ENCODE peak calls at places on chromosomes 4 and X, in five cellular contexts. One of them, this sample, is unnamed.

GRCh38 chrX:72046447-72046846 is 85.3 kb downstream of the RTL5 start:
- DNase-seq in substantia nigra: no peak
- DNase-seq in smooth muscle cell of the brain vasculature: no peak
- DNase-seq in brain pericyte: no peak
- DNase-seq in hippocampal formation: no peak
- DNase-seq in this sample: no peak

GRCh38 chr4:148044889-148045352 is 313.0 kb downstream of the ARHGAP10 start:
- DNase-seq in substantia nigra: no peak
- DNase-seq in smooth muscle cell of the brain vasculature: no peak
- DNase-seq in brain pericyte: no peak
- DNase-seq in hippocampal formation: no peak
- DNase-seq in this sample: peak

GRCh38 chr4:109998867-109999303 is 86.2 kb downstream of the EGF start:
- DNase-seq in substantia nigra: peak
- DNase-seq in smooth muscle cell of the brain vasculature: peak
- DNase-seq in brain pericyte: no peak
- DNase-seq in hippocampal formation: no peak
- DNase-seq in this sample: peak

GRCh38 chrX:136780738-136781137 is at the start of gene ARHGEF6:
- DNase-seq in substantia nigra: no peak
- DNase-seq in smooth muscle cell of the brain vasculature: no peak
- DNase-seq in brain pericyte: no peak
- DNase-seq in hippocampal formation: no peak
- DNase-seq in this sample: no peak

GRCh38 chr4:1048781-1049590 is 37.6 kb downstream of the FGFRL1 start:
- DNase-seq in substantia nigra: no peak
- DNase-seq in smooth muscle cell of the brain vasculature: no peak
- DNase-seq in brain pericyte: no peak
- DNase-seq in hippocampal formation: no peak
- DNase-seq in this sample: no peak

GRCh38 chr4:8645753-8646124 is 53.2 kb downstream of the CPZ start:
- DNase-seq in substantia nigra: no peak
- DNase-seq in smooth muscle cell of the brain vasculature: no peak
- DNase-seq in brain pericyte: no peak
- DNase-seq in hippocampal formation: no peak
- DNase-seq in this sample: no peak

GRCh38 chr4:110626532-110627153 is 3.8 kb upstream of the PITX2 start:
- DNase-seq in substantia nigra: no peak
- DNase-seq in smooth muscle cell of the brain vasculature: no peak
- DNase-seq in brain pericyte: no peak
- DNase-seq in hippocampal formation: no peak
- DNase-seq in this sample: no peak

GRCh38 chr4:85842540-85842939 is 367.6 kb downstream of the ARHGAP24 start:
- DNase-seq in substantia nigra: no peak
- DNase-seq in smooth muscle cell of the brain vasculature: no peak
- DNase-seq in brain pericyte: no peak
- DNase-seq in hippocampal formation: peak
- DNase-seq in this sample: no peak

GRCh38 chr4:143344011-143344410 is 7.3 kb downstream of the GAB1 start:
- DNase-seq in substantia nigra: peak
- DNase-seq in smooth muscle cell of the brain vasculature: no peak
- DNase-seq in brain pericyte: no peak
- DNase-seq in hippocampal formation: peak
- DNase-seq in this sample: no peak

This sample was measured in HepG2.